ENCODE peak calls at places on chromosomes 13 and 19, in four cellular contexts. C, P, J and X are unnamed samples.

GRCh38 chr13:113413898-113414282 is 39.4 kb downstream of the ADPRHL1 start:
- DNase-seq in C (no peak), P (no peak), J (no peak), X (no peak)

GRCh38 chr13:112756511-112756966 is 66.7 kb downstream of the ATP11A start:
- DNase-seq in C (no peak), P (no peak), J (no peak), X (no peak)

GRCh38 chr19:40800339-40800996 is 1.5 kb downstream of the EGLN2 start:
- DNase-seq in C (no peak), P (no peak), J (no peak), X (no peak)

GRCh38 chr13:44759222-44759721 is 183.1 kb upstream of the TSC22D1 start:
- DNase-seq in C (no peak), P (no peak), J (no peak), X (no peak)

GRCh38 chr13:30371649-30372265 is 50.5 kb upstream of the UBE2L5 start:
- DNase-seq in C (no peak), P (peak; percentile 82), J (no peak), X (no peak)

GRCh38 chr13:43271152-43271551 is 247.8 kb downstream of the DNAJC15 start:
- DNase-seq in C (no peak), P (no peak), J (no peak), X (no peak)

GRCh38 chr13:37811441-37811840 is 58.1 kb downstream of the TRPC4 start:
- DNase-seq in C (no peak), P (peak; percentile 7), J (no peak), X (no peak)

GRCh38 chr13:90757127-90757680 is 590.3 kb upstream of the MIR17HG start:
- DNase-seq in C (no peak), P (no peak), J (no peak), X (no peak)

GRCh38 chr13:34076943-34077703 is 259.2 kb downstream of the RFC3 start:
- DNase-seq in C (peak; percentile 29), P (peak; percentile 1), J (no peak), X (no peak)

GRCh38 chr19:40771101-40771539 is 4.2 kb upstream of the MIA start:
- DNase-seq in C (peak; percentile 47), P (no peak), J (no peak), X (no peak)

GRCh38 chr19:18904334-18905057 is 8.5 kb upstream of the CERS1 start:
- DNase-seq in C (no peak), P (no peak), J (no peak), X (no peak)

GRCh38 chr13:108948269-108948671 is 318.9 kb downstream of the MYO16 start:
- DNase-seq in C (no peak), P (no peak), J (no peak), X (no peak)

GRCh38 chr19:33484226-33484774 is 37.3 kb downstream of the PEPD start:
- DNase-seq in C (no peak), P (no peak), J (no peak), X (no peak)

GRCh38 chr19:56840452-56841193 is at the start of the genes PEG3 and ZIM2:
- DNase-seq in C (peak; percentile 84), P (no peak), J (no peak), X (no peak)

GRCh38 chr19:610801-611505 is 21.3 kb downstream of the HCN2 start:
- DNase-seq in C (no peak), P (peak; percentile 76), J (no peak), X (no peak)

GRCh38 chr13:109088528-109088927 is 459.1 kb downstream of the MYO16 start:
- DNase-seq in C (no peak), P (no peak), J (no peak), X (no peak)

DNA sequence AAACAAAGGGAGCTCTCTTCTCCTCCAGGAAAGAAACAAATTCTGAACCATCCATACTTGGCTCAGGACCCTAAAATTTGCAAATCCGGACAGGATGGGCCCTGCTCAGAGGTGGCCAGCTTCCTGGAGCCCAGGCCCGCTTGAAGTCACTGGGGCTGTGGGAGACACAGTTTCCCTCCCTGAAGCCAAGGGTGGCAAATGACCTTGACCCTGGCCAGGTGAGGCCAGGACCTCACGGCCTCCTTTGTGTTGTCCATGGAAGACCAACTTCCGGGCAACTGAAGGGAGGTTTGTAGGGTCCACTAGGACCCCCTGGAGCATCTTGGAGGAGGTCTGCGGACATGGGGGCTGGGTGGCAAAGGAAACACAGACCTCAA is 5.5 kb downstream of the NANOS3 start:
- DNase-seq in C (no peak), P (no peak), J (no peak), X (no peak)
- H2AK5ac ChIP-seq in C (no peak overlapping the region), P (no peak overlapping the region), J (no peak overlapping the region), X (no peak overlapping the region)

GRCh38 chr19:46605356-46605821 is 4.3 kb downstream of the CALM3 start:
- DNase-seq in C (no peak), P (no peak), J (no peak), X (no peak)

GRCh38 chr19:46607441-46607841 is 6.3 kb downstream of the CALM3 start:
- DNase-seq in C (no peak), P (no peak), J (no peak), X (no peak)

GRCh38 chr19:46604781-46605355 is 3.7 kb downstream of the CALM3 start:
- DNase-seq in C (no peak), P (no peak), J (no peak), X (no peak)

GRCh38 chr19:46606681-46607440 is 5.7 kb downstream of the CALM3 start:
- DNase-seq in C (no peak), P (no peak), J (no peak), X (no peak)

DNA sequence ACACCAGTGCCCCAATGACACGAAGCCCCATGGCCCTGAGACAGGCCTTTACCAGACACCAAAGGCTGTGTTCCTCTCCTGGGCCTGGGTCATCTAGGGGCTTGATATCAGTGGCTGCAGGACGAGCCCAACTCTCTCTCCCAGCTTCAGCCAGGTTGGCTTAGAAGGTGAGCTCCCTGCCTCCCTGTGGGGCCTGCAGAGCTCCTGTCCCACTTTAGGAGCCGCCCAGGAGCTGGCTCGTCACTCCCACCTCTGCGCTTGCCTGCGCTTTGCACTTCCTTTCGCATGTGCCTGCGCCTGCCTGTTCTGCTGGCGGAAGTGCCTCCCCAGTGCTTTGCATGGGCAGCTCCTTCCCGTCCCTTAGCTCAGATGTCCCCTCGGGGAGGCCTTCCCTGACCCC is 4.9 kb downstream of the CALM3 start:
- DNase-seq in C (no peak), P (no peak), J (no peak), X (no peak)
- H4K5ac ChIP-seq in C (no peak overlapping the region), P (no peak overlapping the region), J (no peak overlapping the region), X (no peak overlapping the region)

DNA sequence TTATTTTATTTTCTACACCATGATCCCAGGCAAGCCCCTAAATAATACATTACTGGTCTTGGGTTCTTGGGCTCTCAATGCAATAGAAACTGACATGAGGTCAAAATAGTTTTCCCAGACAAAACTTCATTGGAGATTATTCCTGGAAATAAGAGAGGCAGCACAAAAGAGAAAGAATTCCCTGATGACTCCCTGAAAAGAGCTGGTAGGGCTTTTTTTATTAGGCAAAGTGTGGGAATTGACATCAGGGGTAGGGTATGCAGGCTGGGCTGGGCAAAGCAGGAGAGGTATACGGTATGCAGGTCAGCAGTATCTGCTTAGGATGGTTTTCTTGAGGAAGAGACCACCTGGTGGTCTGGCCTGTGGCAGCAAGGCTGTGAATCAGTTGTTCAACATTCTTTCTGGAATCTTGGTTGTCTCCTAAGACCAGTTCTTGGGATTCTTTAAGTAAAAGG is 9.3 kb upstream of the IGFL3 start:
- DNase-seq in C (peak; percentile 81), P (no peak), J (no peak), X (peak; percentile 65)
- H2AK5ac ChIP-seq in C (peak overlapping the region; percentile 87), P (peak overlapping the region; percentile 100), J (peak overlapping the region; percentile 98), X (peak overlapping the region; percentile 22)

GRCh38 chr13:102020611-102021216 is 381.1 kb downstream of the FGF14 start:
- DNase-seq in C (no peak), P (no peak), J (no peak), X (no peak)
- H4K5ac ChIP-seq in C (no peak overlapping the region), P (no peak overlapping the region), J (no peak overlapping the region), X (no peak overlapping the region)

GRCh38 chr19:7983286-7983950 is 22.0 kb downstream of the ELAVL1 start:
- DNase-seq in C (no peak), P (no peak), J (no peak), X (no peak)

GRCh38 chr19:7981199-7981598 is 24.2 kb downstream of the ELAVL1 start:
- DNase-seq in C (no peak), P (no peak), J (no peak), X (no peak)

GRCh38 chr19:7981661-7982060 is 23.8 kb downstream of the ELAVL1 start:
- DNase-seq in C (no peak), P (no peak), J (no peak), X (no peak)

GRCh38 chr19:7982651-7983099 is 22.8 kb downstream of the ELAVL1 start:
- DNase-seq in C (no peak), P (no peak), J (no peak), X (no peak)

GRCh38 chr19:7982103-7982502 is 23.3 kb downstream of the ELAVL1 start:
- DNase-seq in C (no peak), P (no peak), J (no peak), X (no peak)
- H2AK5ac ChIP-seq in C (no peak overlapping the region), P (no peak overlapping the region), J (no peak overlapping the region), X (no peak overlapping the region)

GRCh38 chr19:49224856-49225255 is 67.3 kb downstream of the TRPM4 start:
- DNase-seq in C (peak; percentile 84), P (peak; percentile 57), J (peak; percentile 56), X (peak; percentile 87)
- H4K5ac ChIP-seq in C (no peak overlapping the region), P (no peak overlapping the region), J (no peak overlapping the region), X (no peak overlapping the region)

GRCh38 chr13:21336609-21337008 is 122.5 kb downstream of the ZDHHC20 start:
- DNase-seq in C (no peak), P (no peak), J (no peak), X (no peak)
- H2AK5ac ChIP-seq in C (no peak overlapping the region), P (no peak overlapping the region), J (no peak overlapping the region), X (no peak overlapping the region)